ENCODE peak calls at places on chromosomes 11 and 22, in ten cellular contexts. One of them, this sample, is unnamed.

GRCh38 chr11:95262994-95263764 is 32.2 kb upstream of the SESN3 start:
- DNase-seq in ovary: no peak
- DNase-seq in A549: no peak
- DNase-seq in right lobe of liver: no peak
- DNase-seq in body of pancreas: no peak
- DNase-seq in IMR-90: no peak
- DNase-seq in heart left ventricle: no peak
- DNase-seq in Peyer's patch: no peak
- DNase-seq in prostate gland: no peak
- DNase-seq in HCT116: no peak
- DNase-seq in this sample: no peak

GRCh38 chr11:65078151-65078550 is 5.7 kb downstream of the CDCA5 start:
- DNase-seq in ovary: no peak
- DNase-seq in A549: peak
- DNase-seq in right lobe of liver: no peak
- DNase-seq in body of pancreas: peak
- DNase-seq in IMR-90: peak
- DNase-seq in heart left ventricle: no peak
- DNase-seq in Peyer's patch: peak
- DNase-seq in prostate gland: no peak
- DNase-seq in HCT116: peak
- DNase-seq in this sample: peak

GRCh38 chr11:6566704-6567370 is 36.6 kb downstream of the RRP8 start:
- DNase-seq in ovary: no peak
- DNase-seq in A549: no peak
- DNase-seq in right lobe of liver: peak
- DNase-seq in body of pancreas: no peak
- DNase-seq in IMR-90: no peak
- DNase-seq in heart left ventricle: no peak
- DNase-seq in Peyer's patch: no peak
- DNase-seq in prostate gland: no peak
- DNase-seq in HCT116: no peak
- DNase-seq in this sample: peak

GRCh38 chr11:128548655-128549255 is 38.6 kb downstream of the ETS1 start:
- DNase-seq in ovary: peak
- DNase-seq in A549: no peak
- DNase-seq in right lobe of liver: peak
- DNase-seq in body of pancreas: peak
- DNase-seq in IMR-90: peak
- DNase-seq in heart left ventricle: peak
- DNase-seq in Peyer's patch: peak
- DNase-seq in prostate gland: no peak
- DNase-seq in HCT116: no peak
- DNase-seq in this sample: peak

GRCh38 chr22:43580351-43580750 is 168.5 kb downstream of the MPPED1 start:
- DNase-seq in ovary: no peak
- DNase-seq in A549: no peak
- DNase-seq in right lobe of liver: no peak
- DNase-seq in body of pancreas: no peak
- DNase-seq in IMR-90: no peak
- DNase-seq in heart left ventricle: no peak
- DNase-seq in Peyer's patch: no peak
- DNase-seq in prostate gland: no peak
- DNase-seq in HCT116: no peak
- DNase-seq in this sample: no peak

GRCh38 chr11:7672960-7673723 is at the start of gene CYB5R2:
- DNase-seq in ovary: peak
- DNase-seq in A549: peak
- DNase-seq in right lobe of liver: no peak
- DNase-seq in body of pancreas: peak
- DNase-seq in IMR-90: peak
- DNase-seq in heart left ventricle: peak
- DNase-seq in Peyer's patch: peak
- DNase-seq in prostate gland: peak
- DNase-seq in HCT116: peak
- DNase-seq in this sample: peak

GRCh38 chr11:126988655-126989054 is 11.9 kb downstream of the KIRREL3 start:
- DNase-seq in ovary: no peak
- DNase-seq in A549: no peak
- DNase-seq in right lobe of liver: no peak
- DNase-seq in body of pancreas: no peak
- DNase-seq in IMR-90: no peak
- DNase-seq in heart left ventricle: no peak
- DNase-seq in Peyer's patch: no peak
- DNase-seq in prostate gland: no peak
- DNase-seq in HCT116: no peak
- DNase-seq in this sample: no peak

GRCh38 chr11:124656759-124657627 is 16.5 kb downstream of the SIAE start:
- DNase-seq in ovary: no peak
- DNase-seq in A549: no peak
- DNase-seq in right lobe of liver: no peak
- DNase-seq in body of pancreas: no peak
- DNase-seq in IMR-90: peak
- DNase-seq in heart left ventricle: no peak
- DNase-seq in Peyer's patch: no peak
- DNase-seq in prostate gland: no peak
- DNase-seq in HCT116: no peak
- DNase-seq in this sample: peak

GRCh38 chr11:69818243-69819108 is 740 bp downstream of the FGF3 start:
- DNase-seq in ovary: no peak
- DNase-seq in A549: no peak
- DNase-seq in right lobe of liver: no peak
- DNase-seq in body of pancreas: no peak
- DNase-seq in IMR-90: no peak
- DNase-seq in heart left ventricle: no peak
- DNase-seq in Peyer's patch: no peak
- DNase-seq in prostate gland: no peak
- DNase-seq in HCT116: no peak
- DNase-seq in this sample: no peak

GRCh38 chr22:45064313-45065268 is 54.8 kb upstream of the PHF21B start:
- DNase-seq in ovary: no peak
- DNase-seq in A549: no peak
- DNase-seq in right lobe of liver: no peak
- DNase-seq in body of pancreas: no peak
- DNase-seq in IMR-90: peak
- DNase-seq in heart left ventricle: no peak
- DNase-seq in Peyer's patch: no peak
- DNase-seq in prostate gland: no peak
- DNase-seq in HCT116: no peak
- DNase-seq in this sample: no peak

GRCh38 chr11:96390403-96390830 is 604 bp downstream of the JRKL start:
- DNase-seq in ovary: no peak
- DNase-seq in A549: peak
- DNase-seq in right lobe of liver: no peak
- DNase-seq in body of pancreas: peak
- DNase-seq in IMR-90: peak
- DNase-seq in heart left ventricle: no peak
- DNase-seq in Peyer's patch: no peak
- DNase-seq in prostate gland: no peak
- DNase-seq in HCT116: no peak
- DNase-seq in this sample: no peak

GRCh38 chr11:117189941-117190544 is 9.1 kb upstream of the TAGLN start:
- DNase-seq in ovary: no peak
- DNase-seq in A549: no peak
- DNase-seq in right lobe of liver: peak
- DNase-seq in body of pancreas: no peak
- DNase-seq in IMR-90: no peak
- DNase-seq in heart left ventricle: no peak
- DNase-seq in Peyer's patch: no peak
- DNase-seq in prostate gland: no peak
- DNase-seq in HCT116: no peak
- DNase-seq in this sample: no peak

GRCh38 chr11:85922367-85922766 is 67.2 kb downstream of the CCDC83 start:
- DNase-seq in ovary: no peak
- DNase-seq in A549: no peak
- DNase-seq in right lobe of liver: no peak
- DNase-seq in body of pancreas: no peak
- DNase-seq in IMR-90: no peak
- DNase-seq in heart left ventricle: no peak
- DNase-seq in Peyer's patch: no peak
- DNase-seq in prostate gland: no peak
- DNase-seq in HCT116: no peak
- DNase-seq in this sample: no peak
- TF ChIP-seq POLR2A in ovary: no peak
- TF ChIP-seq POLR2A in A549: no peak
- TF ChIP-seq POLR2A in right lobe of liver: no peak
- TF ChIP-seq POLR2A in body of pancreas: no peak
- TF ChIP-seq POLR2A in IMR-90: no peak
- TF ChIP-seq POLR2A in heart left ventricle: no peak
- TF ChIP-seq POLR2A in Peyer's patch: no peak
- TF ChIP-seq POLR2A in prostate gland: no peak
- TF ChIP-seq POLR2A in HCT116: no peak
- TF ChIP-seq POLR2A in this sample: no peak

GRCh38 chr11:120432056-120433018 is 79.2 kb upstream of the GRIK4 start:
- DNase-seq in ovary: no peak
- DNase-seq in A549: peak
- DNase-seq in right lobe of liver: no peak
- DNase-seq in body of pancreas: peak
- DNase-seq in IMR-90: peak
- DNase-seq in heart left ventricle: no peak
- DNase-seq in Peyer's patch: no peak
- DNase-seq in prostate gland: peak
- DNase-seq in HCT116: peak
- DNase-seq in this sample: no peak
- H3K4me3 ChIP-seq in ovary: no peak
- H3K4me3 ChIP-seq in A549: peak
- H3K4me3 ChIP-seq in right lobe of liver: no peak
- H3K4me3 ChIP-seq in body of pancreas: no peak
- H3K4me3 ChIP-seq in IMR-90: no peak
- H3K4me3 ChIP-seq in heart left ventricle: no peak
- H3K4me3 ChIP-seq in Peyer's patch: no peak
- H3K4me3 ChIP-seq in prostate gland: no peak
- H3K4me3 ChIP-seq in HCT116: peak
- H3K4me3 ChIP-seq in this sample: no peak

GRCh38 chr11:62592216-62592815 is 993 bp upstream of the TUT1 start:
- DNase-seq in ovary: no peak
- DNase-seq in A549: no peak
- DNase-seq in right lobe of liver: no peak
- DNase-seq in body of pancreas: no peak
- DNase-seq in IMR-90: no peak
- DNase-seq in heart left ventricle: no peak
- DNase-seq in Peyer's patch: no peak
- DNase-seq in prostate gland: no peak
- DNase-seq in HCT116: no peak
- DNase-seq in this sample: no peak

GRCh38 chr11:62593434-62594044 is 2.2 kb upstream of the TUT1 start:
- DNase-seq in ovary: peak
- DNase-seq in A549: peak
- DNase-seq in right lobe of liver: peak
- DNase-seq in body of pancreas: peak
- DNase-seq in IMR-90: peak
- DNase-seq in heart left ventricle: peak
- DNase-seq in Peyer's patch: peak
- DNase-seq in prostate gland: peak
- DNase-seq in HCT116: no peak
- DNase-seq in this sample: peak

GRCh38 chr11:62591448-62592215 is at the start of gene TUT1:
- DNase-seq in ovary: peak
- DNase-seq in A549: peak
- DNase-seq in right lobe of liver: peak
- DNase-seq in body of pancreas: peak
- DNase-seq in IMR-90: peak
- DNase-seq in heart left ventricle: peak
- DNase-seq in Peyer's patch: peak
- DNase-seq in prostate gland: peak
- DNase-seq in HCT116: peak
- DNase-seq in this sample: peak

GRCh38 chr11:62595124-62595523 is 3.8 kb upstream of the TUT1 start:
- DNase-seq in ovary: no peak
- DNase-seq in A549: no peak
- DNase-seq in right lobe of liver: peak
- DNase-seq in body of pancreas: no peak
- DNase-seq in IMR-90: no peak
- DNase-seq in heart left ventricle: no peak
- DNase-seq in Peyer's patch: no peak
- DNase-seq in prostate gland: no peak
- DNase-seq in HCT116: no peak
- DNase-seq in this sample: no peak

DNA sequence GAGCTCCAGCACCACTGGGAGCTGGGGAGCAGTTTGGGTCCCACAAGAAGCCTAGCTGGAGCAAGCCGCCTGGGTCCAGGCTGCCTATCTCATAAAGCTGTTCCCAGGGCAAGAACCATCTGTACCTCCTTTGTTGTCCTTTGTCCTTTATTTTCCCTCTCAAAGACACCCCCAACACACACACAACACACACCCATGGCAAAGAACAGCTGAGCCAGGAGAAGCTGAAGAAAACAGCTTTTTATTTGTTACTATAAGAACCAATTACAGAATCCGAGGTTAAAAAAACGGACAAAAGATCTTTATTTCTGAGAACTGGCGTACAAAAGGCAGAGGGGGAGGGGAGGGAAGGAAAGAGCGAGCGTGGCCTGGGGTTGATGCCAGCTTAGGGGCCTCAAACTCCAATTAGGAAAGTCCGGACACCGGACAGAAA is 1.7 kb upstream of the TUT1 start:
- DNase-seq in ovary: no peak
- DNase-seq in A549: no peak
- DNase-seq in right lobe of liver: peak
- DNase-seq in body of pancreas: no peak
- DNase-seq in IMR-90: no peak
- DNase-seq in heart left ventricle: no peak
- DNase-seq in Peyer's patch: no peak
- DNase-seq in prostate gland: no peak
- DNase-seq in HCT116: no peak
- DNase-seq in this sample: no peak
- H3K27ac ChIP-seq in ovary: no peak
- H3K27ac ChIP-seq in A549: no peak
- H3K27ac ChIP-seq in right lobe of liver: peak
- H3K27ac ChIP-seq in body of pancreas: no peak
- H3K27ac ChIP-seq in IMR-90: no peak
- H3K27ac ChIP-seq in heart left ventricle: peak
- H3K27ac ChIP-seq in Peyer's patch: peak
- H3K27ac ChIP-seq in prostate gland: peak
- H3K27ac ChIP-seq in HCT116: peak
- H3K27ac ChIP-seq in this sample: peak

GRCh38 chr11:72002841-72003775 is 4.4 kb downstream of the IL18BP start:
- DNase-seq in ovary: no peak
- DNase-seq in A549: no peak
- DNase-seq in right lobe of liver: no peak
- DNase-seq in body of pancreas: no peak
- DNase-seq in IMR-90: no peak
- DNase-seq in heart left ventricle: no peak
- DNase-seq in Peyer's patch: no peak
- DNase-seq in prostate gland: no peak
- DNase-seq in HCT116: no peak
- DNase-seq in this sample: no peak
- TF ChIP-seq POLR2A in ovary: no peak
- TF ChIP-seq POLR2A in A549: no peak
- TF ChIP-seq POLR2A in right lobe of liver: no peak
- TF ChIP-seq POLR2A in body of pancreas: no peak
- TF ChIP-seq POLR2A in IMR-90: no peak
- TF ChIP-seq POLR2A in heart left ventricle: no peak
- TF ChIP-seq POLR2A in Peyer's patch: no peak
- TF ChIP-seq POLR2A in prostate gland: no peak
- TF ChIP-seq POLR2A in HCT116: no peak
- TF ChIP-seq POLR2A in this sample: no peak

GRCh38 chr11:59106363-59107336 is at the start of gene FAM111B:
- DNase-seq in ovary: peak
- DNase-seq in A549: peak
- DNase-seq in right lobe of liver: peak
- DNase-seq in body of pancreas: peak
- DNase-seq in IMR-90: peak
- DNase-seq in heart left ventricle: peak
- DNase-seq in Peyer's patch: peak
- DNase-seq in prostate gland: peak
- DNase-seq in HCT116: peak
- DNase-seq in this sample: peak
- H3K4me3 ChIP-seq in ovary: peak
- H3K4me3 ChIP-seq in A549: peak
- H3K4me3 ChIP-seq in right lobe of liver: peak
- H3K4me3 ChIP-seq in body of pancreas: peak
- H3K4me3 ChIP-seq in IMR-90: peak
- H3K4me3 ChIP-seq in heart left ventricle: peak
- H3K4me3 ChIP-seq in Peyer's patch: peak
- H3K4me3 ChIP-seq in prostate gland: peak
- H3K4me3 ChIP-seq in HCT116: peak
- H3K4me3 ChIP-seq in this sample: no peak

This sample was measured in thyroid gland.